ENCODE peak calls at places on chromosomes 6 and 20, in four cellular contexts. A is HCT116, Z is H1, O is GM12878. K is an unnamed sample.

GRCh38 chr20:48298851-48299484 is 513.7 kb upstream of the SULF2 start:
- DNase-seq in A (peak; percentile 32), O (no peak), Z (no peak), K (peak; percentile 21)

GRCh38 chr6:92864966-92865555 is 554.3 kb downstream of the EPHA7 start:
- DNase-seq in O (no peak), Z (no peak), A (no peak), K (no peak)

GRCh38 chr20:62975812-62976413 is 23.4 kb downstream of the SLC17A9 start:
- DNase-seq in O (no peak), Z (no peak), A (no peak), K (no peak)

GRCh38 chr20:53040678-53041674 is 68.8 kb downstream of the TSHZ2 start:
- DNase-seq in Z (no peak), O (no peak), A (no peak), K (no peak)

GRCh38 chr6:163355471-163355991 is 59.0 kb upstream of the QKI start:
- DNase-seq in A (no peak), Z (no peak), O (no peak), K (no peak)

GRCh38 chr6:31041372-31041974 is 31.2 kb downstream of the MUC22 start:
- DNase-seq in Z (no peak), A (no peak), O (no peak), K (peak; percentile 7)

GRCh38 chr6:45916692-45917091 is 99.0 kb downstream of the CLIC5 start:
- DNase-seq in A (no peak), Z (no peak), O (no peak), K (no peak)

GRCh38 chr20:63045991-63046390 is 39.2 kb upstream of the BHLHE23 start:
- DNase-seq in A (no peak), O (no peak), Z (no peak), K (no peak)

GRCh38 chr6:41770381-41771057 is 9.2 kb downstream of the FRS3 start:
- DNase-seq in Z (no peak), O (no peak), A (no peak), K (no peak)

GRCh38 chr6:145815875-145816274 is 1.3 kb upstream of the FBXO30 start:
- DNase-seq in O (no peak), A (no peak), Z (no peak), K (no peak)

GRCh38 chr6:37168809-37169457 is 1.0 kb upstream of the PIM1 start:
- DNase-seq in O (no peak), Z (no peak), A (no peak), K (no peak)

GRCh38 chr6:111551521-111552231 is 54.0 kb downstream of the TRAF3IP2 start:
- DNase-seq in Z (no peak), A (no peak), O (no peak), K (no peak)

GRCh38 chr6:108606130-108606797 is 45.5 kb downstream of the FOXO3 start:
- DNase-seq in O (no peak), Z (no peak), A (no peak), K (no peak)

GRCh38 chr6:69917834-69918233 is 51.5 kb downstream of the COL19A1 start:
- DNase-seq in A (peak; percentile 45), O (peak; percentile 20), Z (no peak), K (no peak)

GRCh38 chr20:58361549-58361948 is 27.5 kb upstream of the VAPB start:
- DNase-seq in O (no peak), A (no peak), Z (no peak), K (no peak)

GRCh38 chr20:58362970-58363369 is 26.1 kb upstream of the VAPB start:
- DNase-seq in A (no peak), Z (no peak), O (no peak), K (no peak)

GRCh38 chr20:58362117-58362516 is 26.9 kb upstream of the VAPB start:
- DNase-seq in O (no peak), A (no peak), Z (no peak), K (no peak)

GRCh38 chr20:58366016-58366415 is 23.0 kb upstream of the VAPB start:
- DNase-seq in O (no peak), Z (no peak), A (no peak), K (no peak)

DNA sequence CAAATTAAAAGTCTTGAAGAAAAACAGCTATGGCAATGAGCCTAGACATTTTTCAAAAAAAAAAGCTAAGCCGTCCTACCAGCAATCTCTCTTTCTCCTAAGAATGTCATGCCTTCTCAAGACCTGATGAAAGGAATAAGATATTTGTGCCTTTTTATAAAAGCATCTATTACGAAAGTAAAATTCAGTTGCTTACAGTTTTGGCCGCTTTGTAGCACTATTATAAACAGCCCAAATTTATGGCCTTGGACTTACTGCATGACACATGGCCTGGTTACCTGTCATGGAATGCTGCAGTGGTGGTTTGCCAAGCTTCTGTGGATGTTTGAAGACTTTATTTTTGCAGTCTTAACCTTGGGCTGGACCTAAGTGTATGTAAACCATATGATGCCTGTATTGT is 22.2 kb upstream of the VAPB start:
- DNase-seq in O (no peak), A (no peak), Z (no peak), K (no peak)
- TF ChIP-seq JUND in O (no peak), A (no peak), Z (no peak), K (no peak)

GRCh38 chr20:25251019-25251418 is 3.1 kb downstream of the PYGB start:
- DNase-seq in O (no peak), Z (no peak), A (no peak), K (no peak)

GRCh38 chr20:25250508-25250907 is 2.6 kb downstream of the PYGB start:
- DNase-seq in A (no peak), O (no peak), Z (no peak), K (no peak)

GRCh38 chr20:25247666-25248500 is at the start of gene PYGB:
- DNase-seq in Z (peak; percentile 41), A (peak; percentile 41), O (peak; percentile 41), K (peak; percentile 77)

GRCh38 chr20:25248501-25249172 is 752 bp downstream of the PYGB start:
- DNase-seq in O (no peak), Z (no peak), A (no peak), K (no peak)

GRCh38 chr20:25249198-25249931 is 1.5 kb downstream of the PYGB start:
- DNase-seq in Z (no peak), A (no peak), O (no peak), K (no peak)
- TF ChIP-seq JUND in Z (no peak), A (no peak), O (no peak), K (no peak)

DNA sequence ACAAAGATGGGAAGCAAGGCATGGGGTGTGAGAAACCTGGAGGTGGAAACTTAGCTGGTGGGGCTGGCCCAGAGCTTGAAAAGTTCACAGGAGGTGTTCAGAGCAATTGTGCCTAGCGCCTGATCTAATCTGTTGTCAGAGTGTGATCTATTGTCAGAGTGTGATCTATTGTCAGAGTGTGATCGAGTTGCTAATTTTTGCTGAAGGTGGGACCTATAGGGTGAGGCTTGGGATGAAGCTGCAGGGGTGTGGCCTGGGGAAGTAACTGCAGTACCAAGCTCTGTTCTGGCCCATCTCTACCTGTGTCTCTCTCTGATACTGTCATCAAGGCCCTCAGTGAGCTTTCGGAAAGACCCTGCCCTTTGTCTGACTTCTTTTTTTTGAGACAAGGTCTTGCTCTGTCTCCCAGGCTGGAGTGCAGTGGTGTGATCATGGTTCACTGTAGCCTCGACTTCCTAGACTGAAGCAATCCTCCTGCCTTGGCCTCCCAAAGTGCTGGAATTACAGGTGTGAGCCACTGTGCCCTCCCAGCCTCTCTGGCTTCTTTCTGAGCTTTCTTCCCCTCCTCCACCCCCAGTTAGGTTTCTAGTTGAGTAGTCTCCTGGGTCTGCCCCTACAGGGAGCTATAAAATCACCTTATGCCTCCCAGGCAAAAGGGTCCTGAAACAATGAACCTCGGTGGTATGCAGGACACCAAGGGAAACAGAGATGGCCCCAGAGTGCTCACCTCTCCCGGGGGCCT is 150.8 kb upstream of the RNF24 start:
- DNase-seq in A (no peak), Z (no peak), O (no peak), K (no peak)
- TF ChIP-seq JUND in A (no peak), Z (no peak), O (no peak), K (no peak)

GRCh38 chr6:33392168-33392947 is 735 bp downstream of the KIFC1 start:
- DNase-seq in O (no peak), Z (no peak), A (no peak), K (no peak)
- TF ChIP-seq JUND in O (no peak), Z (no peak), A (no peak), K (no peak)

GRCh38 chr20:1144401-1145172 is 26.2 kb downstream of the PSMF1 start:
- DNase-seq in Z (no peak), A (no peak), O (no peak), K (no peak)
- TF ChIP-seq JUND in Z (no peak), A (no peak), O (no peak), K (no peak)

GRCh38 chr6:56770011-56770520 is 127.4 kb upstream of the DST start:
- DNase-seq in O (no peak), Z (no peak), A (no peak), K (no peak)

GRCh38 chr6:56775498-56776166 is 132.9 kb upstream of the DST start:
- DNase-seq in Z (no peak), A (no peak), O (no peak), K (no peak)

GRCh38 chr6:56771189-56771588 is 128.5 kb upstream of the DST start:
- DNase-seq in O (no peak), A (no peak), Z (no peak), K (no peak)

GRCh38 chr6:56771929-56772607 is 129.4 kb upstream of the DST start:
- DNase-seq in Z (no peak), A (no peak), O (no peak), K (no peak)

GRCh38 chr6:56772737-56773184 is 130.1 kb upstream of the DST start:
- DNase-seq in A (no peak), Z (no peak), O (no peak), K (peak; percentile 14)
- TF ChIP-seq JUND in A (no peak), Z (no peak), O (no peak), K (no peak)

K was measured in T47D.